ENCODE peak calls at places on chromosomes 2 and 18, in seven cellular contexts. T is CD8-positive, alpha-beta T cell; W is CD4-positive, alpha-beta memory T cell; J is esophagus squamous epithelium; I is AG04450; B is left lung; G is suprapubic skin. Y is an unnamed sample. For H3K27me3, the result is how much of the 10 kb centered on the place peaks cover.

GRCh38 chr2:197672494-197672893 is 2.9 kb downstream of the RFTN2 start:
- DNase-seq in T (no peak), W (no peak), J (no peak), I (no peak), B (no peak), G (no peak), Y (no peak)

GRCh38 chr2:7007846-7008741 is 90.9 kb downstream of the RNF144A start:
- DNase-seq in T (no peak), W (no peak), J (no peak), I (no peak), B (peak), G (peak), Y (peak)

GRCh38 chr2:216404010-216404618 is 8.2 kb upstream of the SMARCAL1 start:
- DNase-seq in T (peak), W (peak), J (no peak), I (no peak), B (no peak), G (no peak), Y (no peak)

GRCh38 chr2:43754180-43754579 is 19.7 kb upstream of the DYNC2LI1 start:
- DNase-seq in T (no peak), W (no peak), J (no peak), I (no peak), B (no peak), G (no peak), Y (no peak)

GRCh38 chr2:20378341-20378740 is 27.7 kb upstream of the PUM2 start:
- DNase-seq in T (no peak), W (no peak), J (no peak), I (no peak), B (no peak), G (no peak), Y (peak)

GRCh38 chr2:197878792-197879191 is 74.4 kb downstream of the PLCL1 start:
- DNase-seq in T (no peak), W (no peak), J (no peak), I (no peak), B (no peak), G (no peak), Y (no peak)

GRCh38 chr2:43391877-43392214 is 165.4 kb upstream of the ZFP36L2 start:
- DNase-seq in T (no peak), W (no peak), J (no peak), I (no peak), B (no peak), G (no peak), Y (no peak)

GRCh38 chr2:236974206-236974605 is 111.5 kb upstream of the COPS8 start:
- DNase-seq in T (no peak), W (no peak), J (no peak), I (no peak), B (no peak), G (no peak), Y (no peak)

GRCh38 chr18:78518805-78519204 is 460.8 kb upstream of the SALL3 start:
- DNase-seq in T (no peak), W (no peak), J (no peak), I (no peak), B (no peak), G (peak), Y (peak)

GRCh38 chr2:43898134-43898957 is 59.6 kb downstream of the ABCG8 start:
- DNase-seq in T (no peak), W (no peak), J (no peak), I (no peak), B (peak), G (no peak), Y (no peak)

GRCh38 chr2:61218817-61219170 is 56.8 kb downstream of the C2orf74 start:
- DNase-seq in T (no peak), W (no peak), J (no peak), I (no peak), B (no peak), G (no peak), Y (no peak)

GRCh38 chr2:221075203-221075602 is 496.9 kb downstream of the EPHA4 start:
- DNase-seq in T (no peak), W (no peak), J (no peak), I (peak), B (no peak), G (no peak), Y (no peak)

GRCh38 chr2:10575566-10576300 is 114.0 kb downstream of the NOL10 start:
- DNase-seq in T (no peak), W (no peak), J (no peak), I (peak), B (no peak), G (no peak), Y (no peak)

GRCh38 chr2:200703132-200703925 is 108.4 kb upstream of the BZW1 start:
- DNase-seq in T (no peak), W (peak), J (no peak), I (peak), B (no peak), G (no peak), Y (no peak)

GRCh38 chr2:137173514-137173913 is 408.2 kb downstream of the THSD7B start:
- DNase-seq in T (no peak), W (no peak), J (no peak), I (no peak), B (no peak), G (no peak), Y (no peak)

GRCh38 chr2:221572821-221573429 is 821 bp upstream of the EPHA4 start:
- DNase-seq in T (peak), W (no peak), J (no peak), I (no peak), B (no peak), G (no peak), Y (no peak)

GRCh38 chr2:63581266-63581961 is 6.9 kb downstream of the WDPCP start:
- DNase-seq in T (no peak), W (no peak), J (no peak), I (no peak), B (no peak), G (no peak), Y (peak)

GRCh38 chr2:215931256-215931903 is 82.0 kb downstream of the MREG start:
- DNase-seq in T (peak), W (peak), J (peak), I (peak), B (no peak), G (no peak), Y (no peak)

GRCh38 chr2:228983700-228984099 is 287.4 kb downstream of the PID1 start:
- DNase-seq in T (no peak), W (no peak), J (no peak), I (no peak), B (no peak), G (no peak), Y (no peak)

GRCh38 chr2:216372761-216373291 is 543 bp upstream of the MARCHF4 start:
- DNase-seq in T (no peak), W (no peak), J (no peak), I (peak), B (no peak), G (no peak), Y (no peak)

GRCh38 chr2:23510471-23510870 is 125.5 kb downstream of the KLHL29 start:
- DNase-seq in T (no peak), W (no peak), J (no peak), I (no peak), B (no peak), G (no peak), Y (no peak)
- H3K27me3 ChIP-seq in T (under half), W (under half), J (under half), I (under half), B (under half), G (under half), Y (under half)

GRCh38 chr2:96553176-96553956 is 16.8 kb downstream of the ARID5A start:
- DNase-seq in T (no peak), W (no peak), J (no peak), I (no peak), B (no peak), G (no peak), Y (peak)

GRCh38 chr2:96556441-96557330 is 20.1 kb downstream of the ARID5A start:
- DNase-seq in T (no peak), W (no peak), J (no peak), I (no peak), B (no peak), G (no peak), Y (no peak)

GRCh38 chr2:96552284-96553175 is 16.0 kb downstream of the ARID5A start:
- DNase-seq in T (no peak), W (no peak), J (no peak), I (no peak), B (no peak), G (no peak), Y (peak)

GRCh38 chr2:96554293-96555145 is 18.0 kb downstream of the ARID5A start:
- DNase-seq in T (peak), W (peak), J (no peak), I (no peak), B (peak), G (no peak), Y (no peak)

GRCh38 chr2:96555146-96555610 is 18.6 kb downstream of the ARID5A start:
- DNase-seq in T (no peak), W (no peak), J (no peak), I (no peak), B (no peak), G (no peak), Y (no peak)
- H3K27me3 ChIP-seq in T (under half), W (under half), J (under half), I (under half), B (under half), G (under half), Y (under half)

DNA sequence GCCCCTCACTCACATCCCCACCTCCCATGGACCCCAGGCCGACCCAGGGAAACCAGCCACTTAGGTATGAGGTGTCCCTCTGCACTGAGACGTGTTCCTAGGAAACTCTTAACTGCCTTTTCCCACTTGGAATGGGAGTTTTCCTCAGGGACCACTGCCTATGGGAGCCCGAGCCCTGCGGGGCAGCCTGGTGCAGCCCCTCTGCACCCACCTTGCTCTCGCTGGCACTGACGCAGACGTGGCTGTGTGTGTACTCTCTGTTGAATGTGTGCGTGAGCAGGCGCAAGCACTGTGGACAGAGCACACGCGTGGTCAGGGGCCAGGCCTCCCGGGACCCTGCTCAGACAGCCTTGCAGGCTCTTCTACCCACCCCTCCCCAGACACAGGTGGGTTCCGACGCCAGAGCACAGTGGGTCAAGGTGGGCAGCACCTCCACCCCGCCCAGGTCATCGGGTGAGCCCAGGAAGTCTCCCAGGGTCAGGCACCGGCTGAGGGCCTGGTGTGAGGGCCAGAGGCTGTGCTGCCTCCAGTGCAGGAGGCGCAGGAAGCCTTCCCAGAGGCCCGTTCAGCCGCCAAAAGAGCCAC is 30.0 kb downstream of the AQP12A start:
- DNase-seq in T (no peak), W (no peak), J (no peak), I (no peak), B (peak), G (no peak), Y (no peak)
- H3K27me3 ChIP-seq in T (under half), W (under half), J (under half), I (under half), B (under half), G (under half), Y (under half)

GRCh38 chr18:76491436-76491800 is 3.6 kb downstream of the ZNF516 start:
- DNase-seq in T (peak), W (peak), J (no peak), I (no peak), B (peak), G (no peak), Y (no peak)
- H3K27me3 ChIP-seq in T (under half), W (under half), J (under half), I (under half), B (under half), G (under half), Y (under half)

DNA sequence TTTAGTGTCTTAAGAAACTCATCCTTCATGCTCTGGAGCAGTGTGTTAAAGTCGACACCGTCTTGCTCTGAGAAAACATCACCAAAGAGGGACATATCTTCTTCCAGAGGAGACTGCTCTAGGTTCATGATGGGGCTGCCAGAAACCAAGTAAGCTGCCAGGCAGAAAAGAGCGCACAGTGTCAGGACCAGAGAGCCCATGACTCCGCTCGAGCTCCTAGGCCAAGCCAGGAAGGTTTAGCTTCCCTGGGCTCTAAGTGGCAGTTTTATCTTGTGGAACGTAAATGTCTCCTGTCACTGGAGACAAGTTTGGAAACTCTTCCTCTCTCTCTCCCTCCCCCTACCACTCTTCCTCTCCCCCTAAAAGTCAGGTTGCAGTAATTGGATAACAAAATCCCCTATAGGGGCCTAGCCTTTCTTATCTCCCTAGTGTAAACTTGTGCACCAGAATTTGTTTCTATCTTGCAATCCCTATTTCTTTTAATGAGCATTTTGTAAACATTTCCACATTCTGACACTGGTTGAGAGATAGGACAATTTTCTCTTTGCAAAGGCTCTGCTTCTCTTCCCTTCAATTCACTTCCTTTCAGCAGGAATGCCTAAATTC is at the start of gene BMP10:
- DNase-seq in T (no peak), W (no peak), J (no peak), I (no peak), B (no peak), G (no peak), Y (no peak)
- H3K27me3 ChIP-seq in T (under half), W (under half), J (under half), I (under half), B (under half), G (under half), Y (under half)

GRCh38 chr18:21242141-21243040 is at the start of gene GREB1L:
- DNase-seq in T (no peak), W (no peak), J (no peak), I (no peak), B (peak), G (no peak), Y (no peak)
- H3K27me3 ChIP-seq in T (under half), W (under half), J (under half), I (under half), B (under half), G (under half), Y (under half)

GRCh38 chr2:233336541-233336940 is 17.8 kb upstream of the DGKD start:
- DNase-seq in T (no peak), W (no peak), J (no peak), I (no peak), B (peak), G (no peak), Y (no peak)
- H3K27me3 ChIP-seq in T (under half), W (under half), J (under half), I (under half), B (under half), G (under half), Y (under half)

GRCh38 chr18:32769242-32770180 is 3.3 kb downstream of the KLHL14 start:
- DNase-seq in T (no peak), W (no peak), J (no peak), I (no peak), B (peak), G (no peak), Y (peak)

GRCh38 chr18:32770651-32771168 is 2.1 kb downstream of the KLHL14 start:
- DNase-seq in T (no peak), W (no peak), J (no peak), I (no peak), B (peak), G (no peak), Y (no peak)

GRCh38 chr18:32767400-32767799 is 5.4 kb downstream of the KLHL14 start:
- DNase-seq in T (no peak), W (no peak), J (no peak), I (no peak), B (no peak), G (no peak), Y (no peak)

GRCh38 chr18:32770181-32770650 is 2.6 kb downstream of the KLHL14 start:
- DNase-seq in T (no peak), W (no peak), J (no peak), I (no peak), B (no peak), G (no peak), Y (peak)

GRCh38 chr18:32768646-32769206 is 4.1 kb downstream of the KLHL14 start:
- DNase-seq in T (no peak), W (no peak), J (no peak), I (no peak), B (no peak), G (no peak), Y (no peak)
- H3K27me3 ChIP-seq in T (under half), W (under half), J (under half), I (under half), B (under half), G (under half), Y (under half)

GRCh38 chr2:73177645-73178255 is 24.6 kb upstream of the NOTO start:
- DNase-seq in T (no peak), W (no peak), J (no peak), I (no peak), B (no peak), G (no peak), Y (no peak)

GRCh38 chr2:73175663-73176204 is 26.6 kb upstream of the NOTO start:
- DNase-seq in T (peak), W (peak), J (no peak), I (no peak), B (peak), G (peak), Y (peak)

GRCh38 chr2:73174941-73175662 is 27.3 kb upstream of the NOTO start:
- DNase-seq in T (no peak), W (no peak), J (no peak), I (no peak), B (no peak), G (no peak), Y (no peak)

GRCh38 chr2:73176205-73176880 is 26.0 kb upstream of the NOTO start:
- DNase-seq in T (no peak), W (peak), J (no peak), I (no peak), B (peak), G (no peak), Y (no peak)

DNA sequence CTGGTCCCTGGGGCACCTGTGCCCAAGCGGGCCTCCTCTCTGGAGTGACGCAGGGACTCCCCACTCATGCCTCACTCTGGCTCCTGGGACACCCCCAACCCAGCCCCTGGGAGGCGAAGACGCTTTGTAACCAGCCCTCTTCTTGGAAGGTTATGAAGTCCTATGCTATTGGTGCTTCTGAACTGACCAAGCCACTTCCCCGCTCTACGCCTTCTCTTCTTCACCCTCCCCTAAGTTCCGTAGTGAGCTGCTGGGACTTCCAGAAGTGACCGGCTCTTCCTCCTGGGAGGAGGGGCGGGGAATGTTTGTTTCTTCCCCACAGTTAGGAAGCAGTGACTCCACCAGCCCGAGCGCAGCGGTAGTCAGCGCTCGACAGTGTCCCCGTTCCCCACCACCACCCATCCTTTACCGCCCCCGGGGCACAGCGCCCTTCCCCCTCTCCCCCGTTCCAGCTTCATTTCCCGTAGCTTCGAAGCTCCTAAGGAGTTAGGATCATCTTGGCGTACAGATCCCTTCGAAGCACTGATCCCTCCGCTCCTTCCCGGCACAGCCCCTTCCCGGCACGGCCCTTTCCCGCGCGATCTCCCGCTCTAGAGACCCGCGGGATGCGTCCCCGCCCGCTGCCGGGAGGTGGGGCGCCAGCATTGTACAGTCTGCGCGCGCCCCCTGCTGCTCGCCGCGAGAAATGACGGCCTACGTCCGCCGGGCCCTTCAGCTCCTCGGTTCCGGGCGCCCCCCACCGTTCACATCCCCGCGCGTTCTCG is 25.3 kb upstream of the NOTO start:
- DNase-seq in T (peak), W (peak), J (peak), I (peak), B (peak), G (peak), Y (peak)
- H3K27me3 ChIP-seq in T (under half), W (under half), J (under half), I (under half), B (under half), G (under half), Y (under half)